ENCODE peak calls at places on chromosomes 1 and 21, in four cellular contexts. N, Z, S and Y are unnamed samples.

GRCh38 chr1:244647819-244648218 is 5.1 kb upstream of the DESI2 start:
- DNase-seq in N (no peak), Z (no peak), S (no peak), Y (no peak)

GRCh38 chr21:38269567-38269917 is 12.8 kb downstream of the KCNJ15 start:
- DNase-seq in N (no peak), Z (no peak), S (no peak), Y (peak; percentile 34)

GRCh38 chr1:247769603-247770002 is 9.2 kb upstream of the OR1C1 start:
- DNase-seq in N (no peak), Z (no peak), S (no peak), Y (no peak)

GRCh38 chr21:39348355-39349210 is at the start of gene HMGN1:
- DNase-seq in N (peak; percentile 88), Z (peak; percentile 82), S (peak; percentile 17), Y (peak; percentile 90)

GRCh38 chr1:110210604-110211502 is 739 bp downstream of the KCNC4 start:
- DNase-seq in N (peak; percentile 35), Z (peak; percentile 39), S (peak; percentile 10), Y (peak; percentile 34)

GRCh38 chr1:6037338-6037762 is 8.3 kb upstream of the KCNAB2 start:
- DNase-seq in N (no peak), Z (no peak), S (no peak), Y (no peak)

GRCh38 chr1:32619701-32620485 is 30.5 kb downstream of the ZBTB8OS start:
- DNase-seq in N (no peak), Z (no peak), S (no peak), Y (no peak)

GRCh38 chr1:8922962-8923361 is 22.7 kb upstream of the CA6 start:
- DNase-seq in N (no peak), Z (no peak), S (no peak), Y (no peak)

GRCh38 chr1:15076807-15077206 is 76.7 kb upstream of the TMEM51 start:
- DNase-seq in N (no peak), Z (no peak), S (no peak), Y (no peak)

GRCh38 chr1:104791030-104791429 is 1041.3 kb downstream of the AMY1C start:
- DNase-seq in N (no peak), Z (no peak), S (no peak), Y (no peak)

GRCh38 chr1:167121375-167122120 is 27.7 kb downstream of the STYXL2 start:
- DNase-seq in N (peak; percentile 40), Z (no peak), S (peak; percentile 58), Y (peak; percentile 52)

GRCh38 chr1:25889470-25889869 is 14.0 kb upstream of the PAQR7 start:
- DNase-seq in N (no peak), Z (no peak), S (no peak), Y (no peak)

GRCh38 chr21:15250384-15250783 is 185.6 kb upstream of the NRIP1 start:
- DNase-seq in N (no peak), Z (no peak), S (no peak), Y (no peak)

GRCh38 chr1:212153635-212154034 is 118.1 kb downstream of the DTL start:
- DNase-seq in N (no peak), Z (no peak), S (no peak), Y (no peak)

GRCh38 chr1:203668401-203668800 is 41.8 kb downstream of the ATP2B4 start:
- DNase-seq in N (no peak), Z (no peak), S (no peak), Y (peak; percentile 79)

GRCh38 chr1:233245191-233245765 is 50.2 kb downstream of the PCNX2 start:
- DNase-seq in N (no peak), Z (no peak), S (no peak), Y (no peak)

GRCh38 chr21:17051054-17051453 is 461.8 kb upstream of the CXADR start:
- DNase-seq in N (no peak), Z (no peak), S (no peak), Y (no peak)

GRCh38 chr1:27299385-27300252 is 22.3 kb upstream of the TMEM222 start:
- DNase-seq in N (peak; percentile 36), Z (no peak), S (no peak), Y (no peak)

GRCh38 chr1:204445860-204446412 is 34.3 kb upstream of the PPP1R15B start:
- DNase-seq in N (no peak), Z (peak; percentile 29), S (peak; percentile 54), Y (no peak)

GRCh38 chr1:205072881-205073280 is 11.4 kb downstream of the TMEM81 start:
- DNase-seq in N (no peak), Z (no peak), S (no peak), Y (no peak)

GRCh38 chr1:83998599-83999315 is at the start of gene TTLL7:
- DNase-seq in N (peak; percentile 77), Z (peak; percentile 4), S (peak; percentile 33), Y (peak; percentile 68)

GRCh38 chr1:95080446-95080845 is 7.7 kb upstream of the ALG14 start:
- DNase-seq in N (no peak), Z (no peak), S (no peak), Y (no peak)

GRCh38 chr1:184643661-184644060 is 111.0 kb downstream of the EDEM3 start:
- DNase-seq in N (no peak), Z (no peak), S (no peak), Y (no peak)

GRCh38 chr1:203625623-203626189 is 926 bp upstream of the ATP2B4 start:
- DNase-seq in N (peak; percentile 60), Z (peak; percentile 61), S (no peak), Y (no peak)

GRCh38 chr1:221839794-221840395 is 98.0 kb upstream of the DUSP10 start:
- DNase-seq in N (no peak), Z (peak; percentile 63), S (peak; percentile 75), Y (no peak)

GRCh38 chr1:234891427-234891826 is 237.2 kb downstream of the TOMM20 start:
- DNase-seq in N (no peak), Z (no peak), S (no peak), Y (no peak)
- H3K4me1 ChIP-seq in N (peaks cover 5% of the 10 kb centered on the region), Z (peaks cover 5% of the 10 kb centered on the region), S (peaks cover 25% of the 10 kb centered on the region), Y (peaks cover 26% of the 10 kb centered on the region)

GRCh38 chr1:23400324-23401110 is 24.0 kb downstream of the TCEA3 start:
- DNase-seq in N (no peak), Z (no peak), S (no peak), Y (no peak)

GRCh38 chr1:23402286-23403037 is 22.1 kb downstream of the TCEA3 start:
- DNase-seq in N (no peak), Z (no peak), S (no peak), Y (no peak)

GRCh38 chr1:23396380-23396779 is 26.7 kb upstream of the ZNF436 start:
- DNase-seq in N (no peak), Z (no peak), S (no peak), Y (no peak)

GRCh38 chr1:23401313-23401712 is 23.2 kb downstream of the TCEA3 start:
- DNase-seq in N (no peak), Z (no peak), S (no peak), Y (no peak)

GRCh38 chr1:23399229-23399628 is 25.3 kb downstream of the TCEA3 start:
- DNase-seq in N (no peak), Z (no peak), S (no peak), Y (no peak)
- H3K4me3 ChIP-seq in N (no peak overlapping the region), Z (no peak overlapping the region), S (no peak overlapping the region), Y (no peak overlapping the region)

DNA sequence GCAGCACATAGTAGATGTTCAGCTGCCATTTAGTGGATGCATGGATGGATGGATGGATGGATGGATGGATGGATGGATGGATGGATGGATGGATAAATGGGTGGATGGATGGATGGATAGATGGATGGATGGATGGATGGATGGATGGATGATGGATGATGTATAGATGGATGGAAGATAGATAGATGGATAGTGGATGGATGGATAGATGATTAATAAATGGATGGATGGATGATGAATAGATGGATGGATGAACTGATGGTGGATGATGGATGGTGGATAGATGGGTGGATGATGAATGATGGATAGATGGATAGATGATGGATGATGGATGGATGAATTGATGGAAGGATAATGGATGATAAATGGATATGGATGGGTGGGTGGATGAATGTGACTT is 20.6 kb downstream of the MATN1 start:
- DNase-seq in N (no peak), Z (no peak), S (no peak), Y (no peak)
- H3K4me1 ChIP-seq in N (no peaks in the 10 kb centered on the region), Z (no peaks in the 10 kb centered on the region), S (peaks cover 10% of the 10 kb centered on the region), Y (no peaks in the 10 kb centered on the region)

GRCh38 chr1:29829448-29830344 is 593.4 kb downstream of the PTPRU start:
- DNase-seq in N (no peak), Z (no peak), S (no peak), Y (no peak)

GRCh38 chr1:29827801-29828525 is 591.6 kb downstream of the PTPRU start:
- DNase-seq in N (no peak), Z (no peak), S (no peak), Y (no peak)

GRCh38 chr1:29827237-29827750 is 591.0 kb downstream of the PTPRU start:
- DNase-seq in N (no peak), Z (no peak), S (no peak), Y (no peak)

GRCh38 chr1:29830383-29830782 is 594.1 kb downstream of the PTPRU start:
- DNase-seq in N (no peak), Z (no peak), S (no peak), Y (no peak)

DNA sequence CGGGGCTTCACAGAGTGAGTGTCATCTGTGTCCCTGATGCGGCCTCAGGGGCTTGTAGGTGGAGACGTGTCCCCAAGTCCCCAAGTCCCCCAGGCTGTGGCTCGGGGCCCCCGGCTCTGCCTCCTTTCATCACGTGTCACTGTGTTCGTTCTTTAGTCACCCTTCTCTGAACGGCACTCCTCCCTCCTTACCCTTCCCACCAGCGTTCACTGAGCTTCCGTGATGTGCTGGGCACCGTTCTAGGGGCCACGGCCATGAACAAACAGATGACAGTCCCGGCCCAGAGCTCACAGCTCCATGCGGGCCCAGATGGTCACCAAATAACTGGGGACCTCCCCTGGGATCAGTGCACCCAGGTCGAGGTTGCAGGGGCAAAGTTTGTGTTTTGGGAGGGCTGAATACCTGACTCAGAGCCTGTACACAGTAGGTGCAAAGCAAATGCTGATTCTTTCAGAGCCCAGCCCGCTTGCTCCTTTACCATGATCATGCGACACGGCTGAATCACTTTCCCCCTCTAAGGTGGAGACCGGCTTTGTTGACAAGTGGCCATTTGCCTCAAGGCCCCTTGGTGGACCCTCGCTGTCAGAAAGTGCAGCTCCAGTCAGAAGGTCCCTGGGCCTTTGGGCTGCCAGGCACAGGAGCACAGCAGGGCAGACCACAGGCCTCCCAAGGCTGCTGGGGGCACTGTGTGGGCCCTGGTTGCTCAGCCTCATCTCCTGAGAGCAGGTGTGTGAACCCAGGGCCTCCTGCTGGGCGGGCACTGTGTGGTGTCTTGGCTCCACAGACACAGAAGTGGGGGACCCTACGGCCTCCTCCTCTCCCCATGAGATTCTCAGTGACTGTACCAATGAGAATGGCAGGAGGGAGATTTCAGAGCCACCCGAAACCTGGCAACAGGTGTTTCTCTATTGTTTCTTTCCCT is 592.5 kb downstream of the PTPRU start:
- DNase-seq in N (no peak), Z (no peak), S (no peak), Y (no peak)
- H3K4me3 ChIP-seq in N (no peak overlapping the region), Z (no peak overlapping the region), S (no peak overlapping the region), Y (no peak overlapping the region)

DNA sequence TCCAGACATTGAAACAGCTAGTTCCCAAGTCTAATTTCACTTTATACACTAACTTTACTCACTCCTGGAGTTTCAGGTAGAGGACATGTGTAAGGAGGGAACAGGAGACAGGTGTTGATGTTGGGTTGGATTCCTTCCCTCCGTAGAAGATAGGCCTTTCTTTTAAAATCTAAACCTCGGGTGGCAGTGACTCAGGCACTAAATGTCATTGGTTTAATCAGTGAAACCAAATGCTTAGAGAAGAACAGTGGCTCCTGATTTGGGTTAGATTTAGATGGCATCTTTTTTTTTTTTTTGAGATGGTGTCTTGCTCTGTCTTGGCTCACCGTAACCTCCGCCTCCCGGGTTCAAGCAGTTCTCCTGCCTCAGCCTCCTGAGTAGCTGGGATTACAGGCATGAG is 7.2 kb downstream of the CAP1 start:
- DNase-seq in N (no peak), Z (no peak), S (no peak), Y (no peak)
- H3K4me1 ChIP-seq in N (peaks cover 8% of the 10 kb centered on the region), Z (peaks cover 71% of the 10 kb centered on the region), S (peaks cover 18% of the 10 kb centered on the region), Y (peaks cover 59% of the 10 kb centered on the region)